ENCODE peak calls at places on chromosomes 1 and 21, in nine cellular contexts. Y is M059J; X is stimulated activated CD8-positive, alpha-beta memory T cell treated with anti-CD3 and anti-CD28 coated beads, Interleukin-4, amount 100 ng/mL, for 4 hours; W is GM23248; A is uterus; V is NCI-H510A treated with DMSO at 0.1 percent for 48 hours; K is retinal pigment epithelial cell; F is Calu3; L is iPS DF 6.9. N is an unnamed sample.

GRCh38 chr1:63969461-63969893 is 195.7 kb downstream of the ROR1 start:
- DNase-seq in Y (peak), K (no peak), A (no peak), W (no peak), X (no peak), L (no peak), F (peak), V (no peak), N (no peak)

GRCh38 chr1:40783001-40783905 is at the start of gene KCNQ4:
- DNase-seq in V (peak), Y (no peak), X (no peak), K (no peak), L (no peak), W (peak), F (peak), A (peak), N (no peak)

GRCh38 chr1:112862753-112863426 is 93.1 kb downstream of the SLC16A1 start:
- DNase-seq in V (no peak), K (no peak), F (no peak), X (no peak), W (no peak), L (no peak), Y (no peak), A (no peak), N (no peak)

GRCh38 chr21:45366476-45366875 is 38.5 kb upstream of the COL18A1 start:
- DNase-seq in X (no peak), V (no peak), W (no peak), A (no peak), Y (no peak), K (no peak), L (no peak), F (no peak), N (no peak)

GRCh38 chr1:35287807-35288640 is 19.5 kb downstream of the ZMYM4 start:
- DNase-seq in A (no peak), W (peak), Y (peak), X (no peak), K (peak), F (no peak), L (no peak), V (no peak), N (no peak)

GRCh38 chr1:17189632-17190525 is 15.0 kb upstream of the PADI1 start:
- DNase-seq in F (peak), X (no peak), V (no peak), K (peak), Y (peak), W (peak), L (no peak), A (no peak), N (peak)

GRCh38 chr21:17738171-17738953 is 80.8 kb downstream of the C21orf91 start:
- DNase-seq in Y (peak), F (peak), K (no peak), L (no peak), A (no peak), X (no peak), W (no peak), V (no peak), N (no peak)

GRCh38 chr1:197312163-197312562 is 44.1 kb downstream of the CRB1 start:
- DNase-seq in F (peak), W (no peak), X (no peak), V (no peak), L (no peak), A (no peak), Y (peak), K (no peak), N (no peak)

GRCh38 chr1:204623365-204623893 is 62.1 kb downstream of the LRRN2 start:
- DNase-seq in X (no peak), Y (peak), W (peak), F (peak), K (peak), A (peak), V (no peak), L (no peak), N (no peak)

GRCh38 chr1:156379420-156380165 is 10.6 kb downstream of the RHBG start:
- DNase-seq in V (no peak), L (no peak), Y (peak), A (no peak), X (no peak), W (peak), K (no peak), F (no peak), N (peak)

GRCh38 chr1:204288061-204288588 is 71.6 kb downstream of the PLEKHA6 start:
- DNase-seq in K (no peak), X (no peak), Y (peak), W (peak), A (peak), V (peak), L (peak), F (peak), N (no peak)

GRCh38 chr21:45279446-45280177 is 8.1 kb downstream of the POFUT2 start:
- DNase-seq in L (no peak), X (no peak), W (no peak), V (no peak), K (no peak), F (no peak), A (peak), Y (no peak), N (no peak)

GRCh38 chr1:246753670-246754535 is 29.7 kb downstream of the SCCPDH start:
- DNase-seq in A (peak), V (peak), F (peak), K (no peak), Y (peak), X (peak), L (peak), W (peak), N (peak)

GRCh38 chr1:201436461-201436860 is 14.9 kb upstream of the TNNI1 start:
- DNase-seq in X (no peak), K (no peak), W (peak), Y (peak), F (peak), V (peak), A (no peak), L (no peak), N (no peak)

GRCh38 chr21:41048141-41048540 is 119.8 kb upstream of the BACE2 start:
- DNase-seq in K (no peak), W (no peak), A (no peak), X (no peak), L (no peak), F (no peak), Y (no peak), V (no peak), N (no peak)

GRCh38 chr21:33325222-33326067 is 675 bp downstream of the IFNAR1 start:
- DNase-seq in F (peak), K (peak), A (peak), W (peak), L (no peak), V (peak), Y (peak), X (peak), N (peak)

N was measured in NT2/D1.